ENCODE peak calls at places on chromosomes 13 and 19, in five cellular contexts. One of them, this sample, is unnamed.

GRCh38 chr19:54937926-54938325 is 9.4 kb downstream of the NLRP7 start:
- DNase-seq in cardiac muscle cell: no peak
- DNase-seq in stimulated activated CD4-positive, alpha-beta T cell treated with anti-CD3 and anti-CD28 coated beads, Interleukin-2, amount 100 ng/mL, for 24 hours: no peak
- DNase-seq in brain pericyte: no peak
- DNase-seq in head of caudate nucleus: no peak
- DNase-seq in this sample: peak

GRCh38 chr19:35689836-35690235 is 14.5 kb upstream of the ZBTB32 start:
- DNase-seq in cardiac muscle cell: no peak
- DNase-seq in stimulated activated CD4-positive, alpha-beta T cell treated with anti-CD3 and anti-CD28 coated beads, Interleukin-2, amount 100 ng/mL, for 24 hours: no peak
- DNase-seq in brain pericyte: no peak
- DNase-seq in head of caudate nucleus: no peak
- DNase-seq in this sample: no peak

GRCh38 chr19:3116621-3117020 is 19.2 kb upstream of the GNA15 start:
- DNase-seq in cardiac muscle cell: no peak
- DNase-seq in stimulated activated CD4-positive, alpha-beta T cell treated with anti-CD3 and anti-CD28 coated beads, Interleukin-2, amount 100 ng/mL, for 24 hours: no peak
- DNase-seq in brain pericyte: no peak
- DNase-seq in head of caudate nucleus: no peak
- DNase-seq in this sample: no peak

GRCh38 chr19:2461751-2462634 is 5.2 kb upstream of the LMNB2 start:
- DNase-seq in cardiac muscle cell: peak
- DNase-seq in stimulated activated CD4-positive, alpha-beta T cell treated with anti-CD3 and anti-CD28 coated beads, Interleukin-2, amount 100 ng/mL, for 24 hours: peak
- DNase-seq in brain pericyte: no peak
- DNase-seq in head of caudate nucleus: peak
- DNase-seq in this sample: peak

GRCh38 chr19:49441210-49441959 is at the start of gene SLC17A7:
- DNase-seq in cardiac muscle cell: peak
- DNase-seq in stimulated activated CD4-positive, alpha-beta T cell treated with anti-CD3 and anti-CD28 coated beads, Interleukin-2, amount 100 ng/mL, for 24 hours: peak
- DNase-seq in brain pericyte: no peak
- DNase-seq in head of caudate nucleus: no peak
- DNase-seq in this sample: peak

GRCh38 chr13:21674271-21675009 is 3.6 kb downstream of the FGF9 start:
- DNase-seq in cardiac muscle cell: peak
- DNase-seq in stimulated activated CD4-positive, alpha-beta T cell treated with anti-CD3 and anti-CD28 coated beads, Interleukin-2, amount 100 ng/mL, for 24 hours: peak
- DNase-seq in brain pericyte: no peak
- DNase-seq in head of caudate nucleus: peak
- DNase-seq in this sample: no peak

GRCh38 chr19:2302319-2303208 is 5.4 kb downstream of the LINGO3 start:
- DNase-seq in cardiac muscle cell: peak
- DNase-seq in stimulated activated CD4-positive, alpha-beta T cell treated with anti-CD3 and anti-CD28 coated beads, Interleukin-2, amount 100 ng/mL, for 24 hours: no peak
- DNase-seq in brain pericyte: no peak
- DNase-seq in head of caudate nucleus: peak
- DNase-seq in this sample: no peak

GRCh38 chr13:31909889-31910551 is 121.6 kb upstream of the FRY start:
- DNase-seq in cardiac muscle cell: peak
- DNase-seq in stimulated activated CD4-positive, alpha-beta T cell treated with anti-CD3 and anti-CD28 coated beads, Interleukin-2, amount 100 ng/mL, for 24 hours: peak
- DNase-seq in brain pericyte: no peak
- DNase-seq in head of caudate nucleus: peak
- DNase-seq in this sample: peak

GRCh38 chr13:58852076-58852475 is 1220.5 kb downstream of the PCDH17 start:
- DNase-seq in cardiac muscle cell: no peak
- DNase-seq in stimulated activated CD4-positive, alpha-beta T cell treated with anti-CD3 and anti-CD28 coated beads, Interleukin-2, amount 100 ng/mL, for 24 hours: no peak
- DNase-seq in brain pericyte: no peak
- DNase-seq in head of caudate nucleus: no peak
- DNase-seq in this sample: no peak

GRCh38 chr13:89577301-89577700 is 1770.2 kb upstream of the MIR17HG start:
- DNase-seq in cardiac muscle cell: no peak
- DNase-seq in stimulated activated CD4-positive, alpha-beta T cell treated with anti-CD3 and anti-CD28 coated beads, Interleukin-2, amount 100 ng/mL, for 24 hours: no peak
- DNase-seq in brain pericyte: no peak
- DNase-seq in head of caudate nucleus: no peak
- DNase-seq in this sample: no peak

GRCh38 chr19:3665681-3666544 is 34.4 kb downstream of the PIP5K1C start:
- DNase-seq in cardiac muscle cell: peak
- DNase-seq in stimulated activated CD4-positive, alpha-beta T cell treated with anti-CD3 and anti-CD28 coated beads, Interleukin-2, amount 100 ng/mL, for 24 hours: peak
- DNase-seq in brain pericyte: no peak
- DNase-seq in head of caudate nucleus: peak
- DNase-seq in this sample: peak

GRCh38 chr19:48372904-48373303 is 8.7 kb downstream of the SYNGR4 start:
- DNase-seq in cardiac muscle cell: no peak
- DNase-seq in stimulated activated CD4-positive, alpha-beta T cell treated with anti-CD3 and anti-CD28 coated beads, Interleukin-2, amount 100 ng/mL, for 24 hours: no peak
- DNase-seq in brain pericyte: no peak
- DNase-seq in head of caudate nucleus: peak
- DNase-seq in this sample: no peak

GRCh38 chr13:103730407-103730806 is 664.2 kb upstream of the SLC10A2 start:
- DNase-seq in cardiac muscle cell: peak
- DNase-seq in stimulated activated CD4-positive, alpha-beta T cell treated with anti-CD3 and anti-CD28 coated beads, Interleukin-2, amount 100 ng/mL, for 24 hours: no peak
- DNase-seq in brain pericyte: no peak
- DNase-seq in head of caudate nucleus: no peak
- DNase-seq in this sample: no peak

GRCh38 chr13:45092668-45093067 is 27.6 kb upstream of the GTF2F2 start:
- DNase-seq in cardiac muscle cell: no peak
- DNase-seq in stimulated activated CD4-positive, alpha-beta T cell treated with anti-CD3 and anti-CD28 coated beads, Interleukin-2, amount 100 ng/mL, for 24 hours: no peak
- DNase-seq in brain pericyte: no peak
- DNase-seq in head of caudate nucleus: no peak
- DNase-seq in this sample: no peak

GRCh38 chr19:58394821-58395219 is 636 bp upstream of the RNF225 start:
- DNase-seq in cardiac muscle cell: no peak
- DNase-seq in stimulated activated CD4-positive, alpha-beta T cell treated with anti-CD3 and anti-CD28 coated beads, Interleukin-2, amount 100 ng/mL, for 24 hours: no peak
- DNase-seq in brain pericyte: no peak
- DNase-seq in head of caudate nucleus: no peak
- DNase-seq in this sample: no peak

GRCh38 chr19:36116344-36116637 is 1.0 kb downstream of the TBCB start:
- DNase-seq in cardiac muscle cell: no peak
- DNase-seq in stimulated activated CD4-positive, alpha-beta T cell treated with anti-CD3 and anti-CD28 coated beads, Interleukin-2, amount 100 ng/mL, for 24 hours: no peak
- DNase-seq in brain pericyte: no peak
- DNase-seq in head of caudate nucleus: no peak
- DNase-seq in this sample: no peak

GRCh38 chr13:43196171-43196611 is 172.8 kb downstream of the DNAJC15 start:
- DNase-seq in cardiac muscle cell: peak
- DNase-seq in stimulated activated CD4-positive, alpha-beta T cell treated with anti-CD3 and anti-CD28 coated beads, Interleukin-2, amount 100 ng/mL, for 24 hours: no peak
- DNase-seq in brain pericyte: peak
- DNase-seq in head of caudate nucleus: no peak
- DNase-seq in this sample: no peak

GRCh38 chr13:33787051-33787591 is 30.8 kb upstream of the RFC3 start:
- DNase-seq in cardiac muscle cell: no peak
- DNase-seq in stimulated activated CD4-positive, alpha-beta T cell treated with anti-CD3 and anti-CD28 coated beads, Interleukin-2, amount 100 ng/mL, for 24 hours: no peak
- DNase-seq in brain pericyte: no peak
- DNase-seq in head of caudate nucleus: no peak
- DNase-seq in this sample: peak

GRCh38 chr13:94950303-94950702 is 238.0 kb upstream of the SOX21 start:
- DNase-seq in cardiac muscle cell: no peak
- DNase-seq in stimulated activated CD4-positive, alpha-beta T cell treated with anti-CD3 and anti-CD28 coated beads, Interleukin-2, amount 100 ng/mL, for 24 hours: no peak
- DNase-seq in brain pericyte: no peak
- DNase-seq in head of caudate nucleus: peak
- DNase-seq in this sample: no peak

This sample was measured in activated CD4-positive, alpha-beta memory T cell treated with anti-CD3 and anti-CD28 coated beads, Interleukin-2, amount 10 ng/mL, durations not matched to agents 7 days and 5 days.